ENCODE peak calls at places on chromosomes 5 and 9, in seven cellular contexts. A is foreskin fibroblast; H is NCI-H1694 treated with DMSO at 0.1 percent for 48 hours; L is activated CD8-positive, alpha-beta memory T cell treated with anti-CD3 and anti-CD28 coated beads, Interleukin-2, amount 50 U/mL, for 48 hours; U is Right ventricle myocardium inferior; Q is Right ventricle myocardium superior; M is hypothalamus. B is an unnamed sample.

GRCh38 chr9:133437753-133438531 is 15.8 kb downstream of the ADAMTS13 start:
- DNase-seq in A (no peak), H (no peak), L (no peak), U (no peak), Q (no peak), M (no peak), B (no peak)

GRCh38 chr9:2727966-2728613 is 10.8 kb downstream of the KCNV2 start:
- DNase-seq in A (peak), H (peak), L (no peak), U (no peak), Q (no peak), M (no peak), B (no peak)

GRCh38 chr5:32278403-32278802 is 34.3 kb downstream of the MTMR12 start:
- DNase-seq in A (peak), H (no peak), L (no peak), U (no peak), Q (no peak), M (no peak), B (no peak)

GRCh38 chr5:15304066-15304731 is 195.8 kb upstream of the FBXL7 start:
- DNase-seq in A (no peak), H (no peak), L (no peak), U (no peak), Q (no peak), M (no peak), B (no peak)

GRCh38 chr9:126514037-126514821 is 99.5 kb upstream of the LMX1B start:
- DNase-seq in A (peak), H (peak), L (peak), U (peak), Q (peak), M (peak), B (peak)

GRCh38 chr9:127106493-127106855 is 16.0 kb downstream of the ANGPTL2 start:
- DNase-seq in A (no peak), H (no peak), L (no peak), U (no peak), Q (no peak), M (no peak), B (no peak)

GRCh38 chr5:15914603-15915002 is 265.0 kb downstream of the MARCHF11 start:
- DNase-seq in A (peak), H (no peak), L (no peak), U (no peak), Q (no peak), M (no peak), B (no peak)

GRCh38 chr9:99305124-99305523 is 83.0 kb downstream of the SEC61B start:
- DNase-seq in A (no peak), H (no peak), L (no peak), U (no peak), Q (no peak), M (no peak), B (no peak)

GRCh38 chr9:109771084-109771483 is 8.9 kb upstream of the PALM2AKAP2 start:
- DNase-seq in A (peak), H (no peak), L (no peak), U (no peak), Q (no peak), M (no peak), B (no peak)

GRCh38 chr9:18666348-18666747 is 192.4 kb downstream of the ADAMTSL1 start:
- DNase-seq in A (peak), H (no peak), L (no peak), U (no peak), Q (no peak), M (no peak), B (no peak)

GRCh38 chr9:5416962-5417361 is 20.8 kb downstream of the PLGRKT start:
- DNase-seq in A (no peak), H (no peak), L (no peak), U (no peak), Q (no peak), M (no peak), B (no peak)

GRCh38 chr5:133691448-133691847 is 79.1 kb upstream of the FSTL4 start:
- DNase-seq in A (no peak), H (no peak), L (no peak), U (no peak), Q (no peak), M (no peak), B (no peak)

GRCh38 chr5:8905021-8905420 is 640.9 kb downstream of the SEMA5A start:
- DNase-seq in A (peak), H (no peak), L (no peak), U (no peak), Q (no peak), M (no peak), B (no peak)

GRCh38 chr5:122377023-122377422 is 65.0 kb downstream of the SNCAIP start:
- DNase-seq in A (peak), H (no peak), L (no peak), U (no peak), Q (no peak), M (no peak), B (no peak)

GRCh38 chr5:75081510-75081909 is 29.2 kb upstream of the GCNT4 start:
- DNase-seq in A (no peak), H (no peak), L (no peak), U (no peak), Q (no peak), M (no peak), B (no peak)

GRCh38 chr9:121886759-121887485 is 206.2 kb downstream of the TTLL11 start:
- DNase-seq in A (no peak), H (no peak), L (peak), U (no peak), Q (no peak), M (no peak), B (no peak)

GRCh38 chr9:706606-707451 is 134.7 kb upstream of the DMRT1 start:
- DNase-seq in A (peak), H (no peak), L (peak), U (peak), Q (peak), M (peak), B (peak)

GRCh38 chr5:9829621-9830020 is 199.5 kb upstream of the TAS2R1 start:
- DNase-seq in A (no peak), H (no peak), L (no peak), U (no peak), Q (no peak), M (no peak), B (no peak)

GRCh38 chr5:44332360-44332971 is 56.8 kb downstream of the FGF10 start:
- DNase-seq in A (peak), H (peak), L (no peak), U (no peak), Q (no peak), M (no peak), B (no peak)

GRCh38 chr9:69027355-69028097 is 8.0 kb upstream of the FXN start:
- DNase-seq in A (peak), H (peak), L (no peak), U (no peak), Q (no peak), M (no peak), B (peak)

GRCh38 chr9:134371731-134372130 is 45.5 kb downstream of the RXRA start:
- DNase-seq in A (no peak), H (no peak), L (no peak), U (peak), Q (peak), M (peak), B (no peak)

GRCh38 chr5:9241459-9241858 is 304.4 kb downstream of the SEMA5A start:
- DNase-seq in A (no peak), H (no peak), L (no peak), U (no peak), Q (no peak), M (no peak), B (no peak)

GRCh38 chr5:168931638-168932345 is 352.6 kb upstream of the PANK3 start:
- DNase-seq in A (peak), H (no peak), L (no peak), U (no peak), Q (no peak), M (no peak), B (no peak)

GRCh38 chr9:109248133-109248581 is 72.7 kb downstream of the EPB41L4B start:
- DNase-seq in A (peak), H (no peak), L (no peak), U (no peak), Q (no peak), M (no peak), B (no peak)

GRCh38 chr9:27193886-27194285 is 84.9 kb downstream of the TEK start:
- DNase-seq in A (no peak), H (no peak), L (no peak), U (no peak), Q (no peak), M (no peak), B (no peak)

GRCh38 chr9:131500939-131501541 is 1.7 kb upstream of the POMT1 start:
- DNase-seq in A (peak), H (no peak), L (peak), U (no peak), Q (no peak), M (no peak), B (peak)

B was measured in activated effector memory CD4-positive, alpha-beta T cell treated with anti-CD3 and anti-CD28 coated beads, Interleukin-2, amount 50 U/mL, for 16 hours.